ENCODE peak calls at places on chromosome X, in four cellular contexts. One of them, this sample, is unnamed.

GRCh38 chrX:103539695-103540094 is 20.4 kb upstream of the RAB40A start:
- DNase-seq in hepatocyte: no peak
- DNase-seq in astrocyte of the spinal cord: no peak
- DNase-seq in HepG2: no peak
- DNase-seq in this sample: no peak

GRCh38 chrX:31609130-31609529 is 537.3 kb upstream of the FTHL17 start:
- DNase-seq in hepatocyte: peak; percentile 19
- DNase-seq in astrocyte of the spinal cord: peak; percentile 69
- DNase-seq in HepG2: no peak
- DNase-seq in this sample: no peak

GRCh38 chrX:49271341-49271740 is 1.7 kb downstream of the PPP1R3F start:
- DNase-seq in hepatocyte: no peak
- DNase-seq in HepG2: no peak
- DNase-seq in astrocyte of the spinal cord: no peak
- DNase-seq in this sample: no peak

GRCh38 chrX:140918398-140919043 is 83.9 kb upstream of the SPANXB1 start:
- DNase-seq in HepG2: peak; percentile 44
- DNase-seq in hepatocyte: peak; percentile 67
- DNase-seq in astrocyte of the spinal cord: peak; percentile 73
- DNase-seq in this sample: peak; percentile 32

GRCh38 chrX:17030580-17031285 is 84.3 kb downstream of the REPS2 start:
- DNase-seq in hepatocyte: no peak
- DNase-seq in HepG2: no peak
- DNase-seq in astrocyte of the spinal cord: peak; percentile 76
- DNase-seq in this sample: no peak

GRCh38 chrX:102711872-102712215 is 404 bp upstream of the GPRASP2 start:
- DNase-seq in astrocyte of the spinal cord: no peak
- DNase-seq in hepatocyte: no peak
- DNase-seq in HepG2: no peak
- DNase-seq in this sample: no peak

GRCh38 chrX:70219938-70220764 is 14.3 kb upstream of the AWAT1 start:
- DNase-seq in hepatocyte: peak; percentile 73
- DNase-seq in HepG2: peak; percentile 80
- DNase-seq in astrocyte of the spinal cord: peak; percentile 77
- DNase-seq in this sample: peak; percentile 95

GRCh38 chrX:136779346-136779781 is 1.4 kb downstream of the ARHGEF6 start:
- DNase-seq in HepG2: no peak
- DNase-seq in hepatocyte: no peak
- DNase-seq in astrocyte of the spinal cord: no peak
- DNase-seq in this sample: no peak

GRCh38 chrX:154761977-154762528 is 611 bp upstream of the DKC1 start:
- DNase-seq in HepG2: no peak
- DNase-seq in hepatocyte: no peak
- DNase-seq in astrocyte of the spinal cord: no peak
- DNase-seq in this sample: peak; percentile 21

GRCh38 chrX:39814391-39814790 is 283.4 kb downstream of the BCOR start:
- DNase-seq in astrocyte of the spinal cord: no peak
- DNase-seq in hepatocyte: peak; percentile 39
- DNase-seq in HepG2: no peak
- DNase-seq in this sample: no peak

GRCh38 chrX:133913009-133913408 is 72.4 kb downstream of the GPC3 start:
- DNase-seq in HepG2: no peak
- DNase-seq in astrocyte of the spinal cord: no peak
- DNase-seq in hepatocyte: no peak
- DNase-seq in this sample: no peak

GRCh38 chrX:150507251-150507856 is 61.1 kb upstream of the MTM1 start:
- DNase-seq in hepatocyte: no peak
- DNase-seq in astrocyte of the spinal cord: peak; percentile 15
- DNase-seq in HepG2: no peak
- DNase-seq in this sample: no peak

GRCh38 chrX:14865201-14865600 is 7.7 kb downstream of the FANCB start:
- DNase-seq in HepG2: no peak
- DNase-seq in astrocyte of the spinal cord: peak; percentile 29
- DNase-seq in hepatocyte: no peak
- DNase-seq in this sample: no peak

GRCh38 chrX:41209853-41210252 is 124.1 kb upstream of the DDX3X start:
- DNase-seq in HepG2: no peak
- DNase-seq in hepatocyte: no peak
- DNase-seq in astrocyte of the spinal cord: peak; percentile 19
- DNase-seq in this sample: no peak

GRCh38 chrX:2913118-2913517 is 16.0 kb downstream of the ARSD start:
- DNase-seq in hepatocyte: no peak
- DNase-seq in HepG2: no peak
- DNase-seq in astrocyte of the spinal cord: no peak
- DNase-seq in this sample: no peak

DNA sequence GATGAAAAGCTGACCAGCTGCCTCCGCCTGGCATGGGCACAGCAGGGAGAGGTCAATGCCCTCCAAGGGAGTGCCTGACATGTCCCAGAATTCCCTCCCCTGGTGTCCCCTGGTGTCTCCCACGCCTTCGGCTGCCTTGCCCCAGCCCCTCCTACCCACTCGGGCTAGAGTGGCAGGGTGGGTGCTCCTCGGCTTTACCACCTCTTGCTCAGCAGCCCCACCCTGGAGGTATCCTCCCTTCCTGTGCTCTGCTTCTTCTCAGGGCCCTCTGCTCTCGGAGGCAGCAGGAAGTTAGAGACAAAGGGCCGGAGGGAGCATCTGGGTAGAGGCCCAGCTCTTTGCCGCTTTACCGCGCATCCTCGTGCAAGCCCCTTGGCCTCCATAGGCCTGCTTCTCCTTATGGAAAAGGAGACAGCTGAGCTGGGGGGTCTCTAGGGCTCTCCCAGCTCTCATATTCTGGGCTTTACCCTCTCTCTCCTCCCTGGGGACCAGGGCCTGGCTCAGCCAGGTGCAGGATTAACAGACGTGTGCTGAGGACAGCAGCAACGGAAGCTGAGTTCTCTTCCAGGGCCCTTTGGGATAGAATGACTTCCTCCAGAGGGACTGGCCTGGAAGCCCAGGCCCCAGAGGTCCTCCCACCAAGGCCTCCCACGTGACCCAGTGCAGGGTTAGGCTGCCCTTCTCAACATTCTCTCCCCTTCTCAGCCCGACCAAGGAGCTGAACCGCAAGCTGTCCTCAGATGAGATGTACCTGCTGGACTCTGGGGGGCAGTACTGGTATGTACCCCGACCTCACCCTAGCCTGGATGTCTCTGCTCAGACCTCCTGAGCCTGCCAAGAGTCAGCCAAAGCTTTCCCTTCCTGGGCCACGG is 17.2 kb downstream of the XPNPEP2 start:
- DNase-seq in astrocyte of the spinal cord: no peak
- DNase-seq in hepatocyte: no peak
- DNase-seq in HepG2: no peak
- DNase-seq in this sample: no peak
- TF ChIP-seq CTCF in astrocyte of the spinal cord: no peak
- TF ChIP-seq CTCF in hepatocyte: no peak
- TF ChIP-seq CTCF in HepG2: peak; percentile 59
- TF ChIP-seq CTCF in this sample: no peak

DNA sequence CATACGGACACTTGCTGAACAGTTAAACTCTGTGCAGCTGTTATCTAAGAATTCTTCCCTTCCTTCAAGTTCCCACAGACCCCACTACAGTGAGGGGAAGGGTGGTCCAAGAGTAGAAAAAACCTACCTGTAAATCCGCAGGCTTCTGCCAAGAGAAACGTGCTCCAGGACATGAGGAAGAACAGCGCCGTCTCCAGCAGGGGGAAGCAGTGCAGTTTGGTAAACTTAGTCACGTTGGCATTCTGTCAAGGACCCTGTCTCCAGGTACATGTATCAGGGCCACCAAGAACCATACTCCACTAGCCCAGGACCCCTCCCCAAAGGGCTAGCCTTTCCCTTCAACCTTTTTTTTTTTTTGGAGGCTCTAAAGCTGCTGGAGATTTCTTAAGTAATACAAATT is 79.9 kb downstream of the CHST7 start:
- DNase-seq in HepG2: peak; percentile 3
- DNase-seq in hepatocyte: peak; percentile 16
- DNase-seq in astrocyte of the spinal cord: no peak
- DNase-seq in this sample: no peak
- TF ChIP-seq CTCF in HepG2: peak; percentile 36
- TF ChIP-seq CTCF in hepatocyte: peak; percentile 26
- TF ChIP-seq CTCF in astrocyte of the spinal cord: peak; percentile 41
- TF ChIP-seq CTCF in this sample: peak; percentile 48

GRCh38 chrX:97401586-97402101 is 517.9 kb downstream of the RPA4 start:
- DNase-seq in astrocyte of the spinal cord: no peak
- DNase-seq in hepatocyte: no peak
- DNase-seq in HepG2: no peak
- DNase-seq in this sample: no peak
- TF ChIP-seq CTCF in astrocyte of the spinal cord: no peak
- TF ChIP-seq CTCF in hepatocyte: no peak
- TF ChIP-seq CTCF in HepG2: no peak
- TF ChIP-seq CTCF in this sample: no peak

DNA sequence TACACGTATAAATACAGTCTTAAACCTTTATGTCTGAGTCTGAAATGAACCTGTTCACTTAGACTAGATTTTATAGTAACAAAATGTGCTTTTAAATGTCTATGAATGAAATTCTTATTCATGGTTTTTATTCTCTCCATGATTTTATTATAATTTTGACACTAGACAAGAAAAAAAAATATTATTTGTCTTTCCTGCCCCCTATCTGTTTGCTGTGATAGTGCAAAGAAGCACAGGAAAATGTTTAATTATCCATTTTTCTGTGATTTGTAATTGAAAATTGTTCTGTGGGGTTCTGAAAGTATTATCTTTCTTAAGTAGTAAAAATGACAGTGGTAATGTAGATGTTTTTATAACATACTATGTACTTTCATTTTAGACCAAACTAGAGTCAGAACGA is 52.0 kb downstream of the INTS6L start:
- DNase-seq in astrocyte of the spinal cord: no peak
- DNase-seq in HepG2: no peak
- DNase-seq in hepatocyte: no peak
- DNase-seq in this sample: no peak
- TF ChIP-seq CTCF in astrocyte of the spinal cord: peak; percentile 52
- TF ChIP-seq CTCF in HepG2: no peak
- TF ChIP-seq CTCF in hepatocyte: peak; percentile 42
- TF ChIP-seq CTCF in this sample: peak; percentile 21

DNA sequence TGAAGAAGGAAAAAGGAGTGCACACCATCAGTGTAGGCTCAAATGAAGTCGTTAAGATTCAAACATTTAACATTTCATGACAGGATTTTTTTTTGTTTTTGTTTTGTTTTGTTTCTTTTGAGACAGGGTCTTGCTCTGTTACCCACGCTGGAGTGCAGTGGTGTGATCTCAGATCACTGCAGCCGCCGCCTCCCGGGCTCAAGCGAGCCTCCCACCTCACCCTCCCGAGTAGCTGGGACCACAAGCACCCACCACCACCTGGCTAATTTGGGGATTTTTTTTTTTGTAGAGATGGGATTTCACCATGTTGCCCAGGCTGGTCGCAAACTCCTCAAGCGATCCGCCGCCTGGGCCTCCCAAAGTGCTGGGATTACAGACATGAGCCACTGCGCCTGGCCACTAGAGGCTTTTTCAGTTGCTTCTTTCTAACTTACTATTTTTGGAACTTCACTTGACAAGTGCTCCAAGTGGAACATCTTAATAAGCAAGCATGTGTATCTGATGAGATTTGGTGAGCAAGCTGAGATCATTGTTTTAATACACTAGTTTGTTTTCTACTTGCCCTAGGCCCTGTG is 78.9 kb upstream of the CNKSR2 start:
- DNase-seq in hepatocyte: no peak
- DNase-seq in astrocyte of the spinal cord: no peak
- DNase-seq in HepG2: no peak
- DNase-seq in this sample: no peak
- TF ChIP-seq CTCF in hepatocyte: no peak
- TF ChIP-seq CTCF in astrocyte of the spinal cord: no peak
- TF ChIP-seq CTCF in HepG2: no peak
- TF ChIP-seq CTCF in this sample: no peak

GRCh38 chrX:34917146-34917545 is 25.4 kb upstream of the FAM47B start:
- DNase-seq in hepatocyte: no peak
- DNase-seq in HepG2: no peak
- DNase-seq in astrocyte of the spinal cord: no peak
- DNase-seq in this sample: no peak

GRCh38 chrX:34915463-34916225 is 27.0 kb upstream of the FAM47B start:
- DNase-seq in hepatocyte: peak; percentile 33
- DNase-seq in HepG2: no peak
- DNase-seq in astrocyte of the spinal cord: no peak
- DNase-seq in this sample: no peak

GRCh38 chrX:34918091-34918736 is 24.4 kb upstream of the FAM47B start:
- DNase-seq in HepG2: no peak
- DNase-seq in hepatocyte: peak; percentile 25
- DNase-seq in astrocyte of the spinal cord: peak; percentile 54
- DNase-seq in this sample: no peak

DNA sequence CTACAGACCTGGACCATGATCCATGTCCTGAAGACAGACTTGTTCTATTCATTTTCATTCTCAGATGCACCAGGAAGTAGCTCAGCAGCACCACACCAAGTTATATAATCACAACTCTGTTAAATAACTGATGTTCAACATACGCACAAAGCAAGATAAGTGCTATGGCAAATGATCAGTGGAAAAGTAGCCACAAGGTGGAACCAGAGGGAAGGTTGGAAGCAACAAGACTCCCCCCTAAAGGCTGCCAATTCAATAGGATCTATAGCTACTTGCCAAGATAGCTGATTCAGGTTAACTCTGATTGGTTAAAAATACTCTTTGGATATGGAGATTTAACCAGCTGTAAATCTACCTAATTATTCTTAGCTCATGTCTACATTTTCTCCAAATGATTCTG is 23.7 kb upstream of the FAM47B start:
- DNase-seq in astrocyte of the spinal cord: peak; percentile 67
- DNase-seq in hepatocyte: peak; percentile 66
- DNase-seq in HepG2: peak; percentile 9
- DNase-seq in this sample: peak; percentile 22
- TF ChIP-seq CTCF in astrocyte of the spinal cord: peak; percentile 51
- TF ChIP-seq CTCF in hepatocyte: peak; percentile 53
- TF ChIP-seq CTCF in HepG2: no peak
- TF ChIP-seq CTCF in this sample: peak; percentile 53

DNA sequence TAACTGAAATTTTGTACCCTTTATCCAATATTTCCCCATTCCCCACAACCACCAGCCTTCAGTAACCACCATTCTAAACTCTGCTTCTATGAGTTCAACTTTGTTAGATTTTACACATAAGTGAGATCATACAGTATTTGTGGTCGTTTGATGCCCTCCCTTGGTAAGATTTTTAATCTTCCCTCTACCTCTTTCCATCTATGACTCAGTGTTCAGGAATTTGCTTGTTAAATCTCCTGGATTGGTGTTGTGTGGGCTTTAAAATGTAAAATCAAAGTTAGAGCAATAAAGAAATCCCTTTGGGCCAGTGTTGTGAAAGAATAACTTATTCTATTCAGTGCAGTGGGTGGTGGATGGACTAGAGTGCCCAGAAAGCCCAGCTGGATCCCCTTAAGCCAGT is 37.4 kb downstream of the SLC16A2 start:
- DNase-seq in astrocyte of the spinal cord: peak; percentile 69
- DNase-seq in hepatocyte: peak; percentile 18
- DNase-seq in HepG2: no peak
- DNase-seq in this sample: no peak
- TF ChIP-seq CTCF in astrocyte of the spinal cord: no peak
- TF ChIP-seq CTCF in hepatocyte: peak; percentile 8
- TF ChIP-seq CTCF in HepG2: no peak
- TF ChIP-seq CTCF in this sample: peak; percentile 15

DNA sequence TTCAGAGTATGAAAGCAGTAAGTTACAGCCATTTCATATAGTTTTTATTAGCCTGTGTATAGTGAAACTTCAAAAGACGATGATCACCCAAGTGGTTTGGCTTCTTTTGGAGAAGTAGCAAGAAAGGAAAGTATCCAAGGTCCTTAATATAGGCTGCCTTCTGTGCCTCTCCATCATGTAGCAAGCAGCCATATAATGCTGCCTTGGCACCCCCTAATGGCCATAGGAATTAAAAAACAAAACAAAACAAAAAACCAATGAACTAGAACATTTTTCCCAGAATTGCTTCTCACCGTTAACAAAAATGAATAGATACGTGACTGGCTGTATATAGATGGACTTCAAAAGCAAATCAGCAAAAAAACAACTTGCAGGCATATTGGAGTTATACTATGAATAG is 18.9 kb downstream of the LAMP2 start:
- DNase-seq in hepatocyte: no peak
- DNase-seq in astrocyte of the spinal cord: no peak
- DNase-seq in HepG2: no peak
- DNase-seq in this sample: no peak
- TF ChIP-seq CTCF in hepatocyte: peak; percentile 14
- TF ChIP-seq CTCF in astrocyte of the spinal cord: peak; percentile 17
- TF ChIP-seq CTCF in HepG2: peak; percentile 26
- TF ChIP-seq CTCF in this sample: peak; percentile 43

This sample was measured in LNCaP clone FGC.